ENCODE peak calls at places on chromosomes 11 and 22, in six cellular contexts. J is activated gamma-delta T cell treated with Interleukin-2 at 50 U/mL for 16 hours, W is bronchial epithelial cell, E is mesothelial cell of epicardium, L is HL-60, Y is RCC 7860. C is an unnamed sample.

GRCh38 chr22:23268139-23268712 is 87.9 kb downstream of the BCR start:
- DNase-seq in J (no peak), W (no peak), E (no peak), L (no peak), Y (no peak), C (no peak)

GRCh38 chr22:46122511-46122971 is 27.8 kb upstream of the PPARA start:
- DNase-seq in J (peak; percentile 53), W (no peak), E (peak; percentile 84), L (peak; percentile 58), Y (peak; percentile 39), C (peak; percentile 66)

GRCh38 chr11:29310016-29310415 is 706.8 kb downstream of the KCNA4 start:
- DNase-seq in J (no peak), W (peak; percentile 88), E (no peak), L (no peak), Y (peak; percentile 80), C (no peak)

GRCh38 chr11:120482149-120482548 is 29.4 kb upstream of the GRIK4 start:
- DNase-seq in J (no peak), W (no peak), E (no peak), L (no peak), Y (peak; percentile 62), C (no peak)

GRCh38 chr11:75560644-75561043 is 1.4 kb upstream of the SERPINH1 start:
- DNase-seq in J (no peak), W (no peak), E (no peak), L (no peak), Y (no peak), C (no peak)

GRCh38 chr11:75603791-75604736 is 42.0 kb downstream of the SERPINH1 start:
- DNase-seq in J (no peak), W (peak; percentile 97), E (no peak), L (no peak), Y (peak; percentile 29), C (no peak)

GRCh38 chr11:94924074-94925031 is 49.0 kb downstream of the CWC15 start:
- DNase-seq in J (peak; percentile 13), W (no peak), E (no peak), L (no peak), Y (no peak), C (no peak)

GRCh38 chr22:46366801-46367706 is 31.5 kb downstream of the TRMU start:
- DNase-seq in J (no peak), W (no peak), E (no peak), L (no peak), Y (no peak), C (no peak)

GRCh38 chr22:33350961-33351360 is 292.8 kb upstream of the SYN3 start:
- DNase-seq in J (no peak), W (peak; percentile 87), E (no peak), L (no peak), Y (peak; percentile 53), C (no peak)

GRCh38 chr11:13261600-13262061 is 16.0 kb upstream of the BMAL1 start:
- DNase-seq in J (no peak), W (peak; percentile 94), E (no peak), L (no peak), Y (peak; percentile 89), C (no peak)

GRCh38 chr22:33747576-33748180 is 172.6 kb downstream of the LARGE1 start:
- DNase-seq in J (no peak), W (no peak), E (no peak), L (no peak), Y (no peak), C (no peak)

GRCh38 chr11:76665172-76665571 is 5.4 kb downstream of the LRRC32 start:
- DNase-seq in J (no peak), W (no peak), E (no peak), L (no peak), Y (no peak), C (no peak)

GRCh38 chr11:130389315-130389935 is 39.0 kb downstream of the ADAMTS8 start:
- DNase-seq in J (peak; percentile 57), W (no peak), E (no peak), L (no peak), Y (no peak), C (peak; percentile 29)

GRCh38 chr11:57604289-57605010 is 7.0 kb downstream of the SERPING1 start:
- DNase-seq in J (no peak), W (no peak), E (no peak), L (peak; percentile 28), Y (no peak), C (no peak)

GRCh38 chr11:111183706-111184105 is 61.8 kb upstream of the POU2AF2 start:
- DNase-seq in J (no peak), W (peak; percentile 71), E (no peak), L (no peak), Y (no peak), C (no peak)

GRCh38 chr11:30107899-30108298 is 91.1 kb upstream of the KCNA4 start:
- DNase-seq in J (no peak), W (peak; percentile 85), E (no peak), L (no peak), Y (peak; percentile 22), C (no peak)

GRCh38 chr11:2256293-2256913 is 14.0 kb downstream of the ASCL2 start:
- DNase-seq in J (no peak), W (peak; percentile 83), E (peak; percentile 35), L (no peak), Y (no peak), C (no peak)

GRCh38 chr11:95119361-95120060 is 29.9 kb downstream of the ENDOD1 start:
- DNase-seq in J (no peak), W (peak; percentile 76), E (no peak), L (no peak), Y (no peak), C (no peak)

GRCh38 chr11:36400768-36401455 is 104.8 kb downstream of the PRR5L start:
- DNase-seq in J (no peak), W (no peak), E (no peak), L (no peak), Y (no peak), C (no peak)

GRCh38 chr11:31480930-31481329 is 28.5 kb downstream of the IMMP1L start:
- DNase-seq in J (no peak), W (no peak), E (no peak), L (no peak), Y (no peak), C (no peak)

GRCh38 chr11:73538381-73538872 is 59.5 kb downstream of the FAM168A start:
- DNase-seq in J (no peak), W (no peak), E (no peak), L (peak; percentile 37), Y (no peak), C (no peak)

GRCh38 chr11:132973686-132974085 is 558.6 kb downstream of the OPCML start:
- DNase-seq in J (no peak), W (no peak), E (no peak), L (no peak), Y (no peak), C (no peak)

GRCh38 chr11:76238551-76238950 is 32.2 kb upstream of the WNT11 start:
- DNase-seq in J (no peak), W (no peak), E (no peak), L (no peak), Y (no peak), C (no peak)

GRCh38 chr11:118607401-118608267 is at the start of gene PHLDB1:
- DNase-seq in J (peak; percentile 34), W (peak; percentile 44), E (peak; percentile 68), L (peak; percentile 43), Y (peak; percentile 58), C (peak; percentile 66)

GRCh38 chr11:125494987-125495725 is 909 bp downstream of the FEZ1 start:
- DNase-seq in J (no peak), W (peak; percentile 69), E (peak; percentile 55), L (no peak), Y (no peak), C (peak; percentile 32)

GRCh38 chr11:9109858-9110731 is 18.7 kb upstream of the SCUBE2 start:
- DNase-seq in J (no peak), W (peak; percentile 48), E (no peak), L (no peak), Y (no peak), C (no peak)

GRCh38 chr11:1733716-1734351 is 16.6 kb downstream of the IFITM10 start:
- DNase-seq in J (no peak), W (no peak), E (no peak), L (no peak), Y (no peak), C (no peak)

GRCh38 chr11:63404536-63404935 is 35.0 kb downstream of the SLC22A9 start:
- DNase-seq in J (no peak), W (no peak), E (no peak), L (no peak), Y (no peak), C (no peak)

GRCh38 chr22:49736538-49736937 is 91.1 kb downstream of the BRD1 start:
- DNase-seq in J (no peak), W (no peak), E (no peak), L (no peak), Y (no peak), C (no peak)

GRCh38 chr11:62839050-62840015 is at the start of gene WDR74:
- DNase-seq in J (peak; percentile 87), W (peak; percentile 84), E (peak; percentile 87), L (peak; percentile 95), Y (peak; percentile 74), C (peak; percentile 90)

GRCh38 chr22:38656256-38657148 is at the start of the genes CBY1 and FAM227A:
- DNase-seq in J (peak; percentile 82), W (peak; percentile 72), E (peak; percentile 93), L (peak; percentile 91), Y (peak; percentile 77), C (peak; percentile 92)

GRCh38 chr22:25109878-25110595 is 89.6 kb upstream of the CRYBB3 start:
- DNase-seq in J (no peak), W (no peak), E (no peak), L (no peak), Y (no peak), C (no peak)

GRCh38 chr11:121291896-121292502 is 572 bp upstream of the SC5D start:
- DNase-seq in J (no peak), W (peak; percentile 31), E (no peak), L (peak; percentile 45), Y (no peak), C (no peak)

GRCh38 chr22:47850644-47851151 is 1088.2 kb downstream of the TBC1D22A start:
- DNase-seq in J (no peak), W (no peak), E (no peak), L (no peak), Y (no peak), C (no peak)

GRCh38 chr11:64610596-64610995 is 19.6 kb downstream of the SLC22A12 start:
- DNase-seq in J (no peak), W (no peak), E (no peak), L (no peak), Y (no peak), C (no peak)

GRCh38 chr22:49170053-49170452 is 657.6 kb downstream of the BRD1 start:
- DNase-seq in J (no peak), W (no peak), E (no peak), L (no peak), Y (no peak), C (no peak)

GRCh38 chr11:122755941-122756340 is 82.4 kb upstream of the CRTAM start:
- DNase-seq in J (no peak), W (no peak), E (no peak), L (no peak), Y (no peak), C (no peak)

GRCh38 chr11:116852261-116853125 is 15.1 kb upstream of the APOA1 start:
- DNase-seq in J (no peak), W (peak; percentile 77), E (no peak), L (no peak), Y (no peak), C (no peak)

GRCh38 chr11:84396521-84396920 is 1110.4 kb upstream of the CCDC90B start:
- DNase-seq in J (no peak), W (no peak), E (no peak), L (no peak), Y (no peak), C (no peak)